ENCODE peak calls at places on chromosome 1, in four cellular contexts. W is AG04450, C is NCI-H524, I is SK-MEL-5. S is an unnamed sample.

GRCh38 chr1:246695136-246695535 is 29.1 kb upstream of the SCCPDH start:
- DNase-seq in W (no peak), C (no peak), I (no peak), S (no peak)

GRCh38 chr1:152170287-152170933 is 11.4 kb upstream of the RPTN start:
- DNase-seq in I (no peak), W (no peak), C (no peak), S (no peak)

GRCh38 chr1:203173156-203173555 is 2.5 kb downstream of the MYBPH start:
- DNase-seq in C (no peak), I (no peak), W (no peak), S (no peak)

GRCh38 chr1:244067893-244068292 is 16.8 kb downstream of the ZBTB18 start:
- DNase-seq in C (no peak), I (no peak), W (no peak), S (no peak)

GRCh38 chr1:32954183-32954582 is 10.4 kb downstream of the RNF19B start:
- DNase-seq in I (no peak), C (no peak), W (no peak), S (no peak)

GRCh38 chr1:10646347-10646861 is 150.0 kb downstream of the CASZ1 start:
- DNase-seq in C (no peak), W (peak), I (peak), S (no peak)

GRCh38 chr1:81158592-81158991 is 642.1 kb upstream of the ADGRL2 start:
- DNase-seq in I (no peak), W (no peak), C (no peak), S (peak)

GRCh38 chr1:210222288-210223006 is 10.1 kb upstream of the SERTAD4 start:
- DNase-seq in C (no peak), W (no peak), I (peak), S (no peak)

GRCh38 chr1:220956861-220957605 is 77.8 kb downstream of the HLX start:
- DNase-seq in C (no peak), I (no peak), W (peak), S (peak)

GRCh38 chr1:174800951-174801350 is 198.8 kb upstream of the CACYBP start:
- DNase-seq in I (no peak), W (no peak), C (no peak), S (no peak)

GRCh38 chr1:117820694-117821381 is 108.6 kb downstream of the GDAP2 start:
- DNase-seq in C (peak), I (no peak), W (no peak), S (no peak)

GRCh38 chr1:40945491-40945973 is 34.0 kb upstream of the CTPS1 start:
- DNase-seq in I (no peak), W (no peak), C (no peak), S (no peak)

GRCh38 chr1:39394598-39394997 is 96.8 kb upstream of the BMP8A start:
- DNase-seq in C (no peak), W (no peak), I (no peak), S (no peak)

S was measured in BJ.